ENCODE peak calls at places on chromosomes 6 and 20, in ten cellular contexts. J is ascending aorta, G is heart left ventricle, S is neuronal stem cell, F is ovary, A is fibroblast of lung, H is caudate nucleus, Z is A549, B is cardiac muscle cell, W is right lobe of liver. U is an unnamed sample.

GRCh38 chr6:139982652-139983051 is 608.2 kb upstream of the CITED2 start:
- DNase-seq in A (peak; percentile 66), S (no peak), Z (no peak), G (no peak), W (no peak), H (no peak), B (no peak), F (no peak), J (no peak), U (no peak)

GRCh38 chr6:46271107-46271506 is 100.3 kb upstream of the ENPP5 start:
- DNase-seq in Z (no peak), J (no peak), B (no peak), S (no peak), F (no peak), H (no peak), W (no peak), A (no peak), G (no peak), U (no peak)

GRCh38 chr20:63652192-63652980 is 838 bp downstream of the STMN3 start:
- DNase-seq in H (no peak), B (peak; percentile 24), F (peak; percentile 76), Z (no peak), W (no peak), G (no peak), S (no peak), A (peak; percentile 37), J (no peak), U (no peak)

GRCh38 chr6:75431379-75431778 is 62.2 kb downstream of the FILIP1 start:
- DNase-seq in H (no peak), F (no peak), Z (no peak), A (no peak), S (no peak), W (no peak), J (peak; percentile 77), G (peak; percentile 63), B (peak; percentile 56), U (no peak)

GRCh38 chr20:3658019-3658707 is 5.0 kb downstream of the GFRA4 start:
- DNase-seq in W (peak; percentile 34), J (no peak), H (no peak), S (no peak), A (no peak), F (no peak), Z (no peak), B (no peak), G (no peak), U (no peak)

GRCh38 chr6:166318227-166318626 is 10.0 kb upstream of the PRR18 start:
- DNase-seq in A (no peak), Z (no peak), B (no peak), H (no peak), S (no peak), J (no peak), W (no peak), G (no peak), F (no peak), U (no peak)

GRCh38 chr6:108250240-108250866 is 10.5 kb downstream of the SNX3 start:
- DNase-seq in Z (no peak), F (no peak), W (no peak), B (no peak), H (no peak), S (no peak), A (peak; percentile 19), G (no peak), J (no peak), U (no peak)

GRCh38 chr20:2559641-2560040 is 23.3 kb downstream of the TMC2 start:
- DNase-seq in A (no peak), F (no peak), J (no peak), B (no peak), S (no peak), Z (no peak), H (no peak), G (no peak), W (no peak), U (no peak)

GRCh38 chr6:105051941-105052471 is 95.1 kb downstream of the LIN28B start:
- DNase-seq in G (no peak), B (no peak), S (no peak), Z (no peak), A (peak; percentile 8), F (no peak), W (no peak), J (no peak), H (no peak), U (no peak)

GRCh38 chr6:46352541-46353267 is 138.5 kb downstream of the RCAN2 start:
- DNase-seq in H (no peak), S (no peak), B (no peak), Z (no peak), J (no peak), A (no peak), F (no peak), W (no peak), G (peak; percentile 37), U (no peak)

GRCh38 chr6:89518352-89519055 is 85.6 kb downstream of the ANKRD6 start:
- DNase-seq in Z (no peak), F (no peak), B (no peak), G (no peak), S (no peak), H (no peak), W (no peak), J (no peak), A (no peak), U (no peak)

GRCh38 chr20:52154575-52154974 is 37.0 kb downstream of the ZFP64 start:
- DNase-seq in G (no peak), Z (no peak), F (no peak), W (no peak), B (no peak), A (no peak), S (no peak), H (no peak), J (no peak), U (no peak)

GRCh38 chr20:52152921-52153320 is 38.7 kb downstream of the ZFP64 start:
- DNase-seq in H (no peak), G (no peak), B (no peak), J (no peak), Z (no peak), S (no peak), F (no peak), W (no peak), A (no peak), U (no peak)

GRCh38 chr20:52145587-52145986 is 46.0 kb downstream of the ZFP64 start:
- DNase-seq in F (no peak), B (no peak), A (no peak), H (no peak), Z (no peak), J (no peak), G (no peak), S (no peak), W (no peak), U (no peak)

GRCh38 chr20:52152416-52152815 is 39.2 kb downstream of the ZFP64 start:
- DNase-seq in Z (no peak), S (no peak), J (no peak), G (no peak), B (no peak), W (no peak), F (no peak), H (no peak), A (no peak), U (no peak)

DNA sequence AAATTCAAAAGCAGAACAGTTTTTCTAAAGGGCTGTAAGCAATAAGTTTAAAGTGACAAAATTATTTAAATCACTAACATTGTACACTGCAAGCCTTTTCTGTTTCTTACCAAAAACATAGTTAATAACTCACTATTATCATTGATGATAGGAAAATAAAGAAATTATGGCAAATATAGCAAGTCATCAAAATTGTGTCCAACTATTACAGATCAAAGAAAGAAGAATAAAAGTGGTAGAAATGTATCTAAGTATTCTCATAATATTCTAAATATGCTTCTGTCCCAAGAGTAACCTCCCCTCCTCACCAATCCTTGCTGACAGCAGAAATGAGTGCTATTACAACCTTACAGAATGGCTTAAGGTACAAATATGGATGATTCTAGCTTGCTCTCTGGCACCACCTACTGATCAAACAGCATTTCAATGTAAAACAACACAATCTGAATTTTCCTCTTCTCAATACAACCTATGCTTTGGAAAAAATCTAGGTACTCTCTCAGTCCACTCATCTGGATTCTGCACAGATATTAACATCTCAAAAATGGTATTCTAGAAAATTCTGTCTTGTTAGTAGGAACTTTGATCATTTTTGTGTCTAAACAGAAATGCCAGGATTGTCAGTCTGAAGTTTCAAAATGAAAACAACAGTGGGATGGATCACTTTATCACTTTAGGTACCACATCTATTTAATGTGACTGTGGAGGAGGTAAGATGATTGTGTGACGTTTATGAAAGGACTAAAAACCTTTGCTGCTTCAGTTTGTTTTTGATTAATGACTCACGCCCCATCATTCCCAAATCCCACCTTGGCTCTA is 40.9 kb downstream of the ZFP64 start:
- DNase-seq in Z (peak; percentile 65), W (no peak), J (no peak), B (peak; percentile 56), G (no peak), H (no peak), F (no peak), A (peak; percentile 37), S (peak; percentile 17), U (no peak)
- H3K27ac ChIP-seq in Z (no peak overlapping the region), W (no peak overlapping the region), J (no peak overlapping the region), B (no peak overlapping the region), G (no peak overlapping the region), H (no peak overlapping the region), F (no peak overlapping the region), A (no peak overlapping the region), S (no peak overlapping the region), U (no peak overlapping the region)

GRCh38 chr6:132919476-132919875 is 105.1 kb downstream of the RPS12 start:
- DNase-seq in Z (no peak), B (peak; percentile 57), F (peak; percentile 57), W (no peak), J (peak; percentile 65), G (peak; percentile 43), S (no peak), H (no peak), A (peak; percentile 96), U (peak; percentile 87)

GRCh38 chr6:132919028-132919427 is 104.7 kb downstream of the RPS12 start:
- DNase-seq in Z (no peak), H (no peak), A (peak; percentile 45), F (no peak), B (peak; percentile 67), G (no peak), S (no peak), W (no peak), J (no peak), U (no peak)
- H3K27ac ChIP-seq in Z (no peak overlapping the region), H (no peak overlapping the region), A (peak overlapping the region; percentile 23), F (no peak overlapping the region), B (peak overlapping the region; percentile 40), G (peak overlapping the region; percentile 50), S (no peak overlapping the region), W (no peak overlapping the region), J (no peak overlapping the region), U (peak overlapping the region; percentile 38)

GRCh38 chr20:50870572-50871161 is 60.6 kb downstream of the ADNP start:
- DNase-seq in S (peak; percentile 82), H (no peak), B (peak; percentile 95), G (no peak), J (no peak), F (peak; percentile 61), A (peak; percentile 57), W (no peak), Z (no peak), U (no peak)
- H3K27ac ChIP-seq in S (peak overlapping the region; percentile 91), H (no peak overlapping the region), B (peak overlapping the region; percentile 99), G (no peak overlapping the region), J (no peak overlapping the region), F (peak overlapping the region; percentile 48), A (no peak overlapping the region), W (no peak overlapping the region), Z (no peak overlapping the region), U (no peak overlapping the region)

DNA sequence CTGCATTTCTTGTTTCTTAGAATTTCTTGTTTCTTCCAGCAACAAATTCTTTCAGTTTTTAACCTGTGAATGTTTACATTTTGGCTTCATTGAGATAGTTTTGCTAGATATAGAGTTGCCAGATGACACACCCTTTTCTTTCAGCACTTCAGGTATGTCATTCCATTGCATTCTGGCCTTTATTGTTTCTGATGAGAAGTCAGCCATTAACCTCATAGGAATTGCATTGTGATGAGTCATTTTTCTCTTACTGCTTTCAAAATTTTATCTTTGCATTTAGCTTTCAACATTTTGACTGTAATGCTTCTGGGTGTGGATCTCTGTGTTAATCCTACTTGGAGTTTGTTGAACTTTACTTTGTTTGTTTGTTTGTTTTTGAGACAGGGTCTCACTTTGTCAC is 440.3 kb upstream of the HS3ST5 start:
- DNase-seq in A (peak; percentile 18), F (no peak), H (no peak), S (no peak), Z (no peak), W (no peak), G (no peak), B (no peak), J (no peak), U (no peak)
- H3K27ac ChIP-seq in A (no peak overlapping the region), F (no peak overlapping the region), H (no peak overlapping the region), S (no peak overlapping the region), Z (no peak overlapping the region), W (no peak overlapping the region), G (no peak overlapping the region), B (no peak overlapping the region), J (no peak overlapping the region), U (no peak overlapping the region)

U was measured in upper lobe of right lung.